ENCODE peak calls at places on chromosome 21, in four cellular contexts. One of them, this sample, is unnamed.

GRCh38 chr21:34801519-34802132 is 132.8 kb downstream of the CLIC6 start:
- DNase-seq in H1: peak
- DNase-seq in GM12878: no peak
- DNase-seq in HepG2: no peak
- DNase-seq in this sample: peak

GRCh38 chr21:14383596-14384210 is 757 bp upstream of the HSPA13 start:
- DNase-seq in H1: peak
- DNase-seq in GM12878: peak
- DNase-seq in HepG2: no peak
- DNase-seq in this sample: peak

GRCh38 chr21:34670220-34670961 is 1.6 kb downstream of the CLIC6 start:
- DNase-seq in H1: no peak
- DNase-seq in GM12878: no peak
- DNase-seq in HepG2: no peak
- DNase-seq in this sample: no peak

GRCh38 chr21:23633447-23633846 is 1973.8 kb downstream of the MRPL39 start:
- DNase-seq in H1: no peak
- DNase-seq in GM12878: no peak
- DNase-seq in HepG2: no peak
- DNase-seq in this sample: no peak

GRCh38 chr21:36072453-36073167 is 2.8 kb downstream of the CBR1 start:
- DNase-seq in H1: no peak
- DNase-seq in GM12878: no peak
- DNase-seq in HepG2: no peak
- DNase-seq in this sample: no peak

GRCh38 chr21:40680311-40680710 is 166.6 kb downstream of the DSCAM start:
- DNase-seq in H1: no peak
- DNase-seq in GM12878: no peak
- DNase-seq in HepG2: no peak
- DNase-seq in this sample: no peak

GRCh38 chr21:42081138-42081537 is 10.0 kb downstream of the UMODL1 start:
- DNase-seq in H1: no peak
- DNase-seq in GM12878: no peak
- DNase-seq in HepG2: no peak
- DNase-seq in this sample: no peak

GRCh38 chr21:35138665-35139381 is 89.7 kb upstream of the RUNX1 start:
- DNase-seq in H1: no peak
- DNase-seq in GM12878: no peak
- DNase-seq in HepG2: no peak
- DNase-seq in this sample: peak

GRCh38 chr21:36211660-36212512 is 55.3 kb downstream of the DOP1B start:
- DNase-seq in H1: no peak
- DNase-seq in GM12878: no peak
- DNase-seq in HepG2: no peak
- DNase-seq in this sample: no peak

GRCh38 chr21:34576043-34576466 is 38.9 kb downstream of the RCAN1 start:
- DNase-seq in H1: no peak
- DNase-seq in GM12878: no peak
- DNase-seq in HepG2: no peak
- DNase-seq in this sample: no peak

GRCh38 chr21:36763305-36763704 is 64.4 kb downstream of the SIM2 start:
- DNase-seq in H1: no peak
- DNase-seq in GM12878: no peak
- DNase-seq in HepG2: no peak
- DNase-seq in this sample: no peak

GRCh38 chr21:29343517-29343916 is 44.8 kb downstream of the BACH1 start:
- DNase-seq in H1: no peak
- DNase-seq in GM12878: no peak
- DNase-seq in HepG2: no peak
- DNase-seq in this sample: no peak

GRCh38 chr21:34702341-34702807 is 33.6 kb downstream of the CLIC6 start:
- DNase-seq in H1: no peak
- DNase-seq in GM12878: no peak
- DNase-seq in HepG2: no peak
- DNase-seq in this sample: no peak

GRCh38 chr21:34617753-34618339 is 2.9 kb upstream of the RCAN1 start:
- DNase-seq in H1: no peak
- DNase-seq in GM12878: no peak
- DNase-seq in HepG2: no peak
- DNase-seq in this sample: no peak

GRCh38 chr21:14523234-14523633 is 22.9 kb downstream of the SAMSN1 start:
- DNase-seq in H1: no peak
- DNase-seq in GM12878: no peak
- DNase-seq in HepG2: no peak
- DNase-seq in this sample: no peak

GRCh38 chr21:31180256-31181088 is 142.2 kb upstream of the KRTAP19-8 start:
- DNase-seq in H1: no peak
- DNase-seq in GM12878: no peak
- DNase-seq in HepG2: peak
- DNase-seq in this sample: peak

GRCh38 chr21:40923914-40924313 is 77.0 kb upstream of the DSCAM start:
- DNase-seq in H1: no peak
- DNase-seq in GM12878: no peak
- DNase-seq in HepG2: no peak
- DNase-seq in this sample: no peak

GRCh38 chr21:36769051-36769867 is 70.3 kb downstream of the SIM2 start:
- DNase-seq in H1: no peak
- DNase-seq in GM12878: no peak
- DNase-seq in HepG2: no peak
- DNase-seq in this sample: no peak

GRCh38 chr21:15289896-15290841 is 225.4 kb upstream of the NRIP1 start:
- DNase-seq in H1: no peak
- DNase-seq in GM12878: no peak
- DNase-seq in HepG2: peak
- DNase-seq in this sample: peak

GRCh38 chr21:27839512-27840115 is 872.7 kb upstream of the ADAMTS5 start:
- DNase-seq in H1: no peak
- DNase-seq in GM12878: no peak
- DNase-seq in HepG2: no peak
- DNase-seq in this sample: no peak

GRCh38 chr21:33817663-33818433 is 97.8 kb downstream of the ATP5PO start:
- DNase-seq in H1: no peak
- DNase-seq in GM12878: no peak
- DNase-seq in HepG2: no peak
- DNase-seq in this sample: peak

GRCh38 chr21:27590271-27590670 is 623.4 kb upstream of the ADAMTS5 start:
- DNase-seq in H1: no peak
- DNase-seq in GM12878: no peak
- DNase-seq in HepG2: no peak
- DNase-seq in this sample: no peak

GRCh38 chr21:35026617-35027557 is 22.2 kb downstream of the RUNX1 start:
- DNase-seq in H1: no peak
- DNase-seq in GM12878: no peak
- DNase-seq in HepG2: peak
- DNase-seq in this sample: peak

GRCh38 chr21:37435120-37435519 is 68.5 kb downstream of the DYRK1A start:
- DNase-seq in H1: peak
- DNase-seq in GM12878: no peak
- DNase-seq in HepG2: no peak
- DNase-seq in this sample: peak

GRCh38 chr21:41501919-41502318 is 6.0 kb downstream of the TMPRSS2 start:
- DNase-seq in H1: no peak
- DNase-seq in GM12878: no peak
- DNase-seq in HepG2: no peak
- DNase-seq in this sample: no peak

GRCh38 chr21:26072891-26073615 is 97.5 kb downstream of the APP start:
- DNase-seq in H1: no peak
- DNase-seq in GM12878: no peak
- DNase-seq in HepG2: no peak
- DNase-seq in this sample: no peak
- TF ChIP-seq TAF1 in H1: no peak
- TF ChIP-seq TAF1 in GM12878: no peak
- TF ChIP-seq TAF1 in HepG2: no peak
- TF ChIP-seq TAF1 in this sample: no peak

DNA sequence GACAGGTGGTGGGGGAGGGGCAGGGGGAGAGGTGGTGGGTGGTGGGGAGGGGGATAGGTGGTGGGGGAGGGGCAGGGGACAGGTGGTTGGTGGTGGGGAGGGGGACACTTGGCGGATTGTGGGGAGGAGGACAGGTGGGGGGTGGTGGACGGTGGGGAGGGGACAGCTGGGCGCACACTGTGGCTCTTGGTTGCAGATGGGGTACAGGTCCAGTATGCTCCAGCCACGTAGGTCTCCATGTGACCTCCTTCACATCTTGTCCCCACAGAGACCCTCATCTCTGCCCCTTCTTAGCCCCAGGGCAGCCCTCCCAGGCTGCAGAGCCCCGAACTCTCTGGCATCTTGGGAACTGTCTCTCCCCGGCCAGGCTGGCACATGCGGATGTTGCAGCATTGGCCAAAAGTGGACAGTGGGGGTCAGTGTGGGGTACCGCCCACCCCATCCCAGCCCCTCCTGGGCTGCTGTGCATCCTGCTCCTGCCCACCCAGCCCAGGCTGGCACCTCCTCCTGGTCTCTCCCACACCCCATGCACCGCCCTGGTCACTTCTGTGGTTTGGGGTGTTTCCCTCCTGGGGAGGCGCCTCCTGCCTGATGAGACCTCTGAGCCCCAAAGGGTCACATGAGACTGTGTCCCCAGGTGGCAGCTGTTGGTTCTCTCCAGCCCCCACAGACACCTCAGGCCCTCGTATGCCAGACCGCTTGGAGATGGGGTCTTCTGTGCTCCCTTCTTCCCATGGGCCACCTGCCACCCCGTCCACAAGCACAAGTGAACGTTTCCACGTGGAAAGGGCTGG is 7.6 kb upstream of the SLC19A1 start:
- DNase-seq in H1: no peak
- DNase-seq in GM12878: peak
- DNase-seq in HepG2: no peak
- DNase-seq in this sample: no peak
- H3K9ac ChIP-seq in H1: no peak
- H3K9ac ChIP-seq in GM12878: peak
- H3K9ac ChIP-seq in HepG2: no peak
- H3K9ac ChIP-seq in this sample: peak

DNA sequence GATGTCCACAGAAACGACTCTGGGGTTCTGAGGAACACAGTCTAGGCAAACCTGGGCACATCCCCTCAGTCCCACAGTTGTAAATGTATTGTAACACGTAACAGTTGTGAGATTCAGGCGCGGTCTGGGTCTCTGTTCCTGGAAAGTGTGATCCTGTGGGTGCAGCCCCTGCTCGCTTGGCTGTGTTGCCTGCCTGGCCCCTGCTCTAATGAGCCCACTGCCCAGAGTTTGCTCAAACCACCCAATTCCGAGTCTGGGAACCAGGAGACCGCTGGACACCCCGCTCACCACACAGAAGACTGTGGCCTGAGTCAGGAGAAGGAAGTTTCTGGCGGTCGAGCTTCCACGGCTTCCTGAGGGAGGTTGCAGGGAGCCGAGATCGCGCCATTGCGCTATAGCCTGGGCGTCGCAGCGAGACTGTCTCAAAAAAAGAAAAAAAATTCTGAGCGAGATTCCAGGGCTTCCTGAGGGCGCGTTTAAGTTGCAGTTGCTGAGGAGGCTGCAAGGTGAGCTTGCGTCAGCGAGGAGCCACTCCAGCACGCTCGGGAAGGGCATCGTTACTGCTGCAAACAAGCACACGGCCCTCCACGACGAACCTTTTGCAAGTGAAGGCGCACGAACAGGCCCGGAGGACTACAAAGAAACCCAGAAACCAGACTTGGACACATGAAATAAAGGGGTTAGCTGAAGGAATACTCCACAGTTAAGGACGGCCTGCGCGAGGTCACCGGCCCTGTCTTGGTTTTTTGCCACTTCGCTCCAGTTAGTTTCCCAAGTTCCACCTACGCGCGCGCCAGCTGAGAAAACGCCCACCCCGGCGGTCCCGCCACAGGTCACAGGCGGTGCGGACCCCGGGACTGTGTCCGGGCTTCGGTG is 1.1 kb downstream of the C21orf58 start:
- DNase-seq in H1: no peak
- DNase-seq in GM12878: no peak
- DNase-seq in HepG2: no peak
- DNase-seq in this sample: peak
- TF ChIP-seq POLR2A in H1: no peak
- TF ChIP-seq POLR2A in GM12878: peak
- TF ChIP-seq POLR2A in HepG2: peak
- TF ChIP-seq POLR2A in this sample: no peak

GRCh38 chr21:17537299-17537698 is 24.5 kb downstream of the CXADR start:
- DNase-seq in H1: no peak
- DNase-seq in GM12878: no peak
- DNase-seq in HepG2: no peak
- DNase-seq in this sample: no peak
- TF ChIP-seq TAF1 in H1: no peak
- TF ChIP-seq TAF1 in GM12878: no peak
- TF ChIP-seq TAF1 in HepG2: no peak
- TF ChIP-seq TAF1 in this sample: no peak

GRCh38 chr21:38987551-38988210 is 182.0 kb downstream of the ETS2 start:
- DNase-seq in H1: no peak
- DNase-seq in GM12878: no peak
- DNase-seq in HepG2: no peak
- DNase-seq in this sample: no peak
- H3K9ac ChIP-seq in H1: no peak
- H3K9ac ChIP-seq in GM12878: no peak
- H3K9ac ChIP-seq in HepG2: no peak
- H3K9ac ChIP-seq in this sample: no peak

GRCh38 chr21:43810505-43811261 is 21.3 kb downstream of the RRP1 start:
- DNase-seq in H1: peak
- DNase-seq in GM12878: peak
- DNase-seq in HepG2: peak
- DNase-seq in this sample: peak
- TF ChIP-seq POLR2A in H1: no peak
- TF ChIP-seq POLR2A in GM12878: no peak
- TF ChIP-seq POLR2A in HepG2: no peak
- TF ChIP-seq POLR2A in this sample: peak

GRCh38 chr21:32753818-32754610 is 17.5 kb downstream of the PAXBP1 start:
- DNase-seq in H1: no peak
- DNase-seq in GM12878: no peak
- DNase-seq in HepG2: no peak
- DNase-seq in this sample: no peak
- TF ChIP-seq TAF1 in H1: no peak
- TF ChIP-seq TAF1 in GM12878: no peak
- TF ChIP-seq TAF1 in HepG2: no peak
- TF ChIP-seq TAF1 in this sample: no peak

GRCh38 chr21:26007911-26008579 is 162.5 kb downstream of the APP start:
- DNase-seq in H1: no peak
- DNase-seq in GM12878: no peak
- DNase-seq in HepG2: no peak
- DNase-seq in this sample: no peak

GRCh38 chr21:25999935-26000582 is 170.5 kb downstream of the APP start:
- DNase-seq in H1: no peak
- DNase-seq in GM12878: no peak
- DNase-seq in HepG2: no peak
- DNase-seq in this sample: no peak

GRCh38 chr21:26003428-26003827 is 167.1 kb downstream of the APP start:
- DNase-seq in H1: no peak
- DNase-seq in GM12878: no peak
- DNase-seq in HepG2: no peak
- DNase-seq in this sample: no peak

GRCh38 chr21:26001356-26001755 is 169.2 kb downstream of the APP start:
- DNase-seq in H1: no peak
- DNase-seq in GM12878: no peak
- DNase-seq in HepG2: no peak
- DNase-seq in this sample: no peak

DNA sequence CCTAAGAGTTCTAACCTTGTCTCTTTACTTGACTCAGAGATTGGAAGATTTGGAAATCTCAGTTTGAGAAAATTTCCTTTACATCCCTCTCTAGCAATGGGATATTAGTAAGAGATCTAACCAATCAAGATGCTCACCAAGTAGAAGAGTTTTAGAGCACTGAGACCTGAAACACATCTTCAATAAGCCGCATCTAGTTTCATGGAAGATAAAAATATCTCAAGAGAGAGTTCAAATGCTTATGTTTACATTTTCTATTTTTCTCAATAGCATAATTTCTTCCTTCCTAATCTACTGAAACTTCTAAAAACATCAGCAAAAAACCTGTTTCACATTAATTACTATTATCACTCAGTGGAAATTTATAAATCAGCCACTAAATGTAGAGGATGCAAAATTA is 165.1 kb downstream of the APP start:
- DNase-seq in H1: no peak
- DNase-seq in GM12878: no peak
- DNase-seq in HepG2: no peak
- DNase-seq in this sample: no peak
- H3K9ac ChIP-seq in H1: no peak
- H3K9ac ChIP-seq in GM12878: no peak
- H3K9ac ChIP-seq in HepG2: no peak
- H3K9ac ChIP-seq in this sample: no peak